ENCODE peak calls at places on chromosomes 13 and 19, in four cellular contexts. B is transverse colon, H is lung, J is IMR-90. Z is an unnamed sample.

GRCh38 chr19:53034948-53035675 is 9.4 kb upstream of the ERVV-2 start:
- DNase-seq in H (no peak), B (no peak), J (no peak), Z (no peak)

GRCh38 chr13:25862156-25862555 is 189.7 kb downstream of the SHISA2 start:
- DNase-seq in J (no peak), H (no peak), B (no peak), Z (no peak)

GRCh38 chr13:38636106-38636505 is 50.8 kb upstream of the FREM2 start:
- DNase-seq in H (no peak), B (no peak), J (no peak), Z (peak)

GRCh38 chr13:37602743-37603381 is 4.3 kb upstream of the POSTN start:
- DNase-seq in J (peak), H (no peak), B (no peak), Z (no peak)

GRCh38 chr13:24459234-24459633 is 53.3 kb downstream of the PARP4 start:
- DNase-seq in B (no peak), J (peak), H (no peak), Z (no peak)

GRCh38 chr19:33879818-33880575 is 83.3 kb downstream of the KCTD15 start:
- DNase-seq in B (no peak), H (no peak), J (no peak), Z (peak)

GRCh38 chr19:6271721-6272410 is 7.9 kb downstream of the MLLT1 start:
- DNase-seq in H (peak), J (peak), B (peak), Z (peak)

GRCh38 chr13:39362652-39363390 is 240.2 kb downstream of the LHFPL6 start:
- DNase-seq in J (peak), B (no peak), H (no peak), Z (no peak)

GRCh38 chr13:48840366-48840765 is 135.3 kb upstream of the FNDC3A start:
- DNase-seq in H (no peak), B (no peak), J (no peak), Z (no peak)

GRCh38 chr19:5150902-5151741 is 182.2 kb downstream of the KDM4B start:
- DNase-seq in B (no peak), J (no peak), H (no peak), Z (peak)

GRCh38 chr19:27776524-27776923 is 1436.4 kb downstream of the UQCRFS1 start:
- DNase-seq in H (no peak), B (no peak), J (no peak), Z (no peak)

GRCh38 chr19:41607668-41608067 is 19.2 kb downstream of the CEACAM4 start:
- DNase-seq in B (no peak), J (no peak), H (no peak), Z (no peak)

GRCh38 chr13:100244431-100244830 is 155.5 kb downstream of the PCCA start:
- DNase-seq in H (no peak), B (no peak), J (no peak), Z (no peak)

GRCh38 chr19:42473686-42474085 is 30.9 kb upstream of the CXCL17 start:
- DNase-seq in B (no peak), J (no peak), H (no peak), Z (no peak)

GRCh38 chr13:23681253-23681652 is 111.0 kb downstream of the TNFRSF19 start:
- DNase-seq in J (peak), B (no peak), H (no peak), Z (no peak)

GRCh38 chr19:19154768-19155494 is 15.1 kb downstream of the MEF2B start:
- DNase-seq in J (no peak), B (no peak), H (no peak), Z (no peak)

GRCh38 chr13:71866173-71867091 is 572 bp downstream of the DACH1 start:
- DNase-seq in H (no peak), J (no peak), B (peak), Z (peak)

GRCh38 chr19:48466571-48467325 is 2.4 kb upstream of the CYTH2 start:
- DNase-seq in J (peak), H (no peak), B (no peak), Z (no peak)

GRCh38 chr13:79581870-79582315 is 100.9 kb downstream of the NDFIP2 start:
- DNase-seq in H (no peak), J (peak), B (no peak), Z (no peak)

GRCh38 chr19:342801-343421 is 1.7 kb downstream of the MIER2 start:
- DNase-seq in B (peak), J (peak), H (peak), Z (peak)

GRCh38 chr19:55418185-55418584 is 10.6 kb upstream of the UBE2S start:
- DNase-seq in J (peak), H (peak), B (peak), Z (peak)

GRCh38 chr13:60759499-60759898 is 362.5 kb downstream of the TDRD3 start:
- DNase-seq in H (peak), B (no peak), J (no peak), Z (peak)

GRCh38 chr13:84686458-84686857 is 804.2 kb upstream of the SLITRK1 start:
- DNase-seq in B (no peak), J (no peak), H (no peak), Z (no peak)

GRCh38 chr19:7191946-7192691 is 102.1 kb downstream of the INSR start:
- DNase-seq in H (no peak), B (peak), J (no peak), Z (no peak)

GRCh38 chr13:97395437-97396136 is 38.4 kb upstream of the RAP2A start:
- DNase-seq in J (peak), H (no peak), B (no peak), Z (no peak)

GRCh38 chr19:29431332-29431731 is 94.5 kb upstream of the VSTM2B start:
- DNase-seq in B (no peak), J (no peak), H (no peak), Z (no peak)

GRCh38 chr19:19461671-19462622 is 53.4 kb downstream of the TSSK6 start:
- DNase-seq in J (no peak), B (peak), H (peak), Z (peak)

GRCh38 chr13:110620596-110620995 is 5.3 kb downstream of the NAXD start:
- DNase-seq in B (no peak), H (no peak), J (no peak), Z (no peak)
- H3K27ac ChIP-seq in B (no peak), H (no peak), J (no peak), Z (no peak)

GRCh38 chr19:13300421-13301030 is 150.3 kb downstream of the IER2 start:
- DNase-seq in B (no peak), H (no peak), J (no peak), Z (no peak)
- TF ChIP-seq CTCF in B (no peak), H (no peak), J (no peak), Z (no peak)

GRCh38 chr19:4012975-4013634 is 5.6 kb downstream of the PIAS4 start:
- DNase-seq in H (no peak), J (no peak), B (no peak), Z (no peak)

GRCh38 chr19:4016486-4016885 is 8.9 kb downstream of the PIAS4 start:
- DNase-seq in H (no peak), J (no peak), B (no peak), Z (no peak)

GRCh38 chr19:4015705-4016402 is 8.3 kb downstream of the PIAS4 start:
- DNase-seq in B (no peak), J (no peak), H (no peak), Z (peak)

GRCh38 chr19:4013886-4014540 is 6.5 kb downstream of the PIAS4 start:
- DNase-seq in B (no peak), J (no peak), H (no peak), Z (no peak)

DNA sequence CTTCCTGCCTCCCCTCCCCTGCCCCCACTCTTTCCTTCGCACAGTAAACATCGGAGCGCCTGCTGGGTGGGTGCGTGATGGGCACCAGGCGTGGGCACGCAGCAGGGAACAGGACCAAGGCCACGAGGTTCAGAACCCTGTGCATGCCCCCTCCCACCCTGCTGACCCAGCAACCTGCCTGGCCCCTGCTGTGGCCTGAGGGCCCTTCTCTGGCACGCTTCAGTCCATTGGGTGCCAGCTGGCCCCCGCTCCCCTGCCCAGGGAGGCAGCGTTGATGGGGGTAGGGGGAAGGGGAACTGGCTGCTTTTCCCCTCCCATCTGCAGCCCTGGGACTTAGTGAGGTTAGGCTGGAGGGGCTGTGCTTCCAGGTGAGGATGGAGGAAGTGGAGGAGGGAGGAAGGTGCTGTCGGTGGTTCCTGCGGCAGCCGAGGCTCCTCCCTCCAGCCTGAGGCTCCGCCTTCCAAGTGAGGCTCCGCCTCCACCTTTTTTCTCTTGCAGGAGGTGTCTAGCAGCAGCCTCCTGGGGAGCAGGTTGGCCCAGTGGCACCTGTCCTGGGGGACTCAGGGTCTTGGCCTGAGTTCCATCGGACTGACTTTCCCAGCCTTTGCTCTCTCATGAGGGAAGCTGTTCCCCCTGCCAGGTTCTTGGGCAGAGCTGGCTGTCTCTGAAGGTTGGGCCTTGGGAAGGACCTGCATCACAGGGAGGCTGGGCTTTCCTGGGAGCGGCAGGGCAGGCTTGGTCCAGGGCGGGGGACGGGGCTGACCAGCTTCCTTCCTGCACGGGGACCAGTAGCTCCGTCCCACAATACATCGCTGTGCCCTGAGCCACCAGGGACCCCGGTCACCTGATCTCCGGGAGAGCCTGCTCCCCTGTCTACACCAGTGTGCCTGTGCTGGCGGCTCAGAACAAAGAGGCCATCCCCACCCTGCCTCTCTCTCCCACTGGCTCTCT is 7.3 kb downstream of the PIAS4 start:
- DNase-seq in J (no peak), B (no peak), H (no peak), Z (peak)
- H3K27ac ChIP-seq in J (no peak), B (peak), H (no peak), Z (peak)

GRCh38 chr19:13881231-13881691 is 4.3 kb downstream of the NANOS3 start:
- DNase-seq in H (no peak), B (no peak), J (peak), Z (no peak)
- TF ChIP-seq CTCF in H (no peak), B (no peak), J (no peak), Z (no peak)

Z was measured in body of pancreas.